ENCODE peak calls at places on chromosomes 4 and X, in six cellular contexts. K is HepG2, R is K562, W is A549, V is endothelial cell of umbilical vein, J is GM12878. M is an unnamed sample.

GRCh38 chr4:165505991-165506779 is 127.4 kb downstream of the CPE start:
- DNase-seq in K (peak), R (no peak), W (no peak), V (no peak), J (no peak), M (no peak)

GRCh38 chr4:174948826-174949225 is 30.7 kb downstream of the ADAM29 start:
- DNase-seq in K (no peak), R (no peak), W (no peak), V (no peak), J (no peak), M (no peak)

GRCh38 chr4:183621875-183622274 is 37.1 kb downstream of the RWDD4 start:
- DNase-seq in K (no peak), R (no peak), W (no peak), V (no peak), J (no peak), M (peak)

GRCh38 chr4:24262084-24262483 is 322.3 kb downstream of the DHX15 start:
- DNase-seq in K (no peak), R (no peak), W (no peak), V (no peak), J (no peak), M (no peak)

GRCh38 chrX:29728639-29729038 is 486.7 kb upstream of the MAGEB2 start:
- DNase-seq in K (no peak), R (no peak), W (no peak), V (no peak), J (no peak), M (no peak)

GRCh38 chr4:1813915-1814314 is 20.8 kb downstream of the FGFR3 start:
- DNase-seq in K (no peak), R (no peak), W (no peak), V (no peak), J (no peak), M (no peak)

GRCh38 chr4:16322183-16322582 is 95.9 kb upstream of the TAPT1 start:
- DNase-seq in K (no peak), R (no peak), W (no peak), V (no peak), J (no peak), M (no peak)

GRCh38 chr4:2812985-2813384 is 20.1 kb downstream of the SH3BP2 start:
- DNase-seq in K (no peak), R (no peak), W (no peak), V (peak), J (no peak), M (peak)

GRCh38 chrX:131729295-131729694 is 185.4 kb downstream of the OR13H1 start:
- DNase-seq in K (no peak), R (no peak), W (peak), V (no peak), J (peak), M (no peak)

GRCh38 chrX:105695451-105695850 is 126.9 kb upstream of the NRK start:
- DNase-seq in K (no peak), R (no peak), W (no peak), V (no peak), J (no peak), M (no peak)

GRCh38 chr4:146835096-146835495 is 110.6 kb downstream of the TTC29 start:
- DNase-seq in K (no peak), R (no peak), W (no peak), V (no peak), J (no peak), M (no peak)

GRCh38 chr4:136599890-136600289 is 932.4 kb downstream of the PCDH18 start:
- DNase-seq in K (peak), R (no peak), W (no peak), V (no peak), J (no peak), M (no peak)

GRCh38 chrX:118240359-118240758 is 105.5 kb upstream of the WDR44 start:
- DNase-seq in K (no peak), R (no peak), W (no peak), V (peak), J (no peak), M (no peak)

GRCh38 chrX:39451061-39451460 is 646.7 kb downstream of the BCOR start:
- DNase-seq in K (no peak), R (no peak), W (no peak), V (no peak), J (no peak), M (no peak)

GRCh38 chr4:11337287-11337686 is 91.4 kb downstream of the HS3ST1 start:
- DNase-seq in K (no peak), R (no peak), W (no peak), V (no peak), J (no peak), M (no peak)
- TF ChIP-seq MAX in K (no peak), R (no peak), W (no peak), V (no peak), J (no peak), M (no peak)

DNA sequence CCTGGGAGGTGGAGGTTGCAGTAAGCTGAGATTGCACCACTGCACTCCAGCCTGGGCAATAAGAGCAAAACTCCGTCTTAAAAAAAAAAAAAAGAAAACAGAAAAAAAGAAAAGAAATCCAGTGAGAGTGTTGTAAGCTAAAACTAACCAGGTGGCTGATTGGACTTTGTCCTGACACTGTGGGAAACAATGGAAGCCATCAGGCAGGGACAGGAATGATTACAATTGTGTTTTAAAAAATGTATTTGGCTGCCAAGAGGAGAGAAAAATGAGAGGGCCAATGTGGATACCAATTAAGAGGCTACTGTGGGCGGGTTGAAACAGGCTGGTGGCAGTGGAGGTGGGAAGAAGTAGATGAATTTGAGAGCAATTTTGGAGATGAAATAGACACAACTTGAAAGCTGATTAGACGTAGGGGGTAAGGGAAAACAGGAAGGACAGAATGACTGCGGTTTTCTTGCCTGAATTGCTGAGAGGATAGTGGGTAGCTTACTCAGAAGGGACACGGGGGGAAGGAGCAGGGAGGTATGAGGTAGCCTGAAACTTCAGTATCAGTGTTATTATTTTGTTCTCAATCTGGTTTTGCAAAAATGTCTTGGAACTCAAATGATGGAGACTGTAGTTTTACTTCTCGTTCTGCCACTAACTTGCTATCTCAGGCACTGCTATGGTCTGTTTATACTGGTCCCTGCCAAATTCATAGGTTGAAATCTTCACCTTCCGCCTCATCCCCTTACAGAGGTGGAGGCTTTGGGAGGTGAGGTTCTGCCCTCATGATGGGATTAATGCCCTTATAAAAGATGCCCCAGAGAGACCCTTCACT is 45.6 kb upstream of the CHRNA9 start:
- DNase-seq in K (no peak), R (no peak), W (no peak), V (no peak), J (no peak), M (peak)
- TF ChIP-seq MYC in K (no peak), R (no peak), W (no peak), V (no peak), J (no peak), M (no peak)

DNA sequence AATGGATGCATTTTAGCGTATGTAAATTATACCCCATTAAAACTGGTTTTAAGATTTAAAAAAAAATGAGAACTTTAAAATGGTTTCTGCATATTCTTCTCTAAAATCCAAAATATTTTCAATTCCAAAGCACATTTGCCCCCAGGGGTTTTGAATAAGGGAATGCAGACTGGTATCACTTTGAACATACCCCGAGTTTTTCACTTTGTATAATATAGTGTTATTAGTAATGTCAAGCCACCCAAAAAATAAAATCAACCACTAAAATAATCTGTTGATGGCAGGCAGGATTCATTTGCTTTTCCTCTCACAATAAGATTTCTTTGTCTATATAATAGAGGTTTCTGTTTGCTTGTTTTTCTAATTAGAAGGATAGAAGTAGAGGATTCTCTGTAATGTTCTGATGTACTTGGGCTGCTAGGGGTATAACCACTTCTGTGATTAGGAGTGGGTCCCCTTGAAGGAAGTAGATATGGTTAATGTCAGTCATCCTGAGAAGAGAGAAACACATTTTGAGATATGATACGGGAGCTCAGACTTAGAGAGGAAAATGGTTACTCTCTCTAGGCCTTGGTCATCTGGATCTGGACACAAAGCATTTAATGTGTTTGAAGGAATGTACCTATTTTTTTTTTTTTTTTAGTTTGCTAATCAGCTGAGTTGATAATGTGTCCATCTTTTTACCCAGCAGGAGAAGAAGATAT is 9.3 kb upstream of the LIN54 start:
- DNase-seq in K (no peak), R (peak), W (no peak), V (no peak), J (no peak), M (no peak)
- H3K4me3 ChIP-seq in K (no peak), R (no peak), W (no peak), V (no peak), J (no peak), M (no peak)

DNA sequence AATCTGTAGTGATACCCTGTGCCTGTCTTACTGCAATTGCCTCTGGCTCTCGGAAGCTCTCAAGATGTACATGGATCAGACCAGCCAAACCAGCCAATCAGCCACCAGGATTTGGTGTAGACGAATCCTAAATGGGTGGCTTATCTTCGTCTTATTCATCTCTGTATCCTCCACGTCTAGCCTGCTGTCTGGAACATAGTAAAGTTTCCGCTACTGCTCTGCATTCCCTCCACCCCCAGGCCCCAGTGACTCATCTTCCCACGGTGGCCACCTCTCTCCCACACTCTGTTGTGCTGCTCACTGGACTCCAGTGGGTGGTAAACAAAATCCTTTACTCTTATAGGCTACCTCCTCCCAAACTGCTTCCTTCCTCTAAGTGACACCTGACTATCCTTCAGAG is 37.8 kb downstream of the SEPTIN6 start:
- DNase-seq in K (no peak), R (peak), W (peak), V (peak), J (no peak), M (peak)
- TF ChIP-seq MAX in K (no peak), R (no peak), W (no peak), V (no peak), J (no peak), M (no peak)

GRCh38 chrX:115960440-115961084 is 210.0 kb upstream of the AGTR2 start:
- DNase-seq in K (no peak), R (no peak), W (peak), V (no peak), J (no peak), M (no peak)
- TF ChIP-seq MYC in K (no peak), R (no peak), W (no peak), V (no peak), J (no peak), M (no peak)

DNA sequence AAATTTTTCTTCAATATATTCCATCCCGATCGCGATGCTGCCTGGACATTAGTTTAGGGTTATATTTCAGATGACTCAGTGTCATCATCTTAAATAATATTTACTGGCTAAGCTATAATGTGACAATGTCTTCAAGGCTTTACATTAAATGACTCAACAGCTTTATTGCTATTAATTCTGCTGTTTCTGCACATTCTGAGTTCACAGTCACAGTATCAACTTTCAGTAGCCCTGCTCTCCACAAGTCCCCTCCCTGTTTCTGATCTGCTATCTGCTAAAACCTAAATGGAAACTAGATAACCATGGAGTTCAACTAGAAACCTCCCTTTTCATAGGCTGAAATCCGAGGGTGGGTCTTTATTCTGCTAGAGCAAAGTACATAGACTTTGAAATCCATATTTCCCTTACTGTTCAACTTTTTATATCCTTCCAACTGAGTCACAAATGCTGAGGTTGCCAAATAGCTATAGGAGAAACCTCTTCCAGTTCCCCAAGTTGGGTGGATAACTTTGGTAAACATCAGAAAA is 5.4 kb upstream of the ACE2 start:
- DNase-seq in K (no peak), R (no peak), W (no peak), V (no peak), J (no peak), M (no peak)
- H3K4me3 ChIP-seq in K (no peak), R (no peak), W (no peak), V (no peak), J (no peak), M (no peak)

M was measured in NB4.